ENCODE peak calls at places on chromosomes 11 and 22, in six cellular contexts. K is lung, S is AG09309, Z is BE2C, Q is fibroblast of lung, C is dorsolateral prefrontal cortex. B is an unnamed sample.

GRCh38 chr11:104858882-104859735 is 39.2 kb downstream of the CASP12 start:
- DNase-seq in K (no peak), S (no peak), C (no peak), Z (no peak), Q (no peak), B (peak)

GRCh38 chr22:41311487-41311886 is 10.2 kb downstream of the ZC3H7B start:
- DNase-seq in Z (no peak), S (no peak), C (no peak), Q (no peak), K (no peak), B (no peak)

GRCh38 chr22:33000342-33001280 is 57.6 kb downstream of the SYN3 start:
- DNase-seq in Z (peak), Q (peak), S (no peak), C (peak), K (no peak), B (peak)

GRCh38 chr11:119389611-119390254 is 8.2 kb upstream of the USP2 start:
- DNase-seq in S (no peak), C (no peak), Z (peak), K (no peak), Q (no peak), B (no peak)

GRCh38 chr11:64844330-64845124 is at the start of gene CDC42BPG:
- DNase-seq in K (peak), Q (peak), Z (peak), C (peak), S (no peak), B (peak)

GRCh38 chr11:6357222-6357621 is 33.1 kb upstream of the SMPD1 start:
- DNase-seq in Q (peak), Z (peak), C (peak), K (peak), S (peak), B (no peak)

GRCh38 chr11:119335655-119336543 is 1.6 kb downstream of the RNF26 start:
- DNase-seq in Q (no peak), Z (no peak), C (no peak), K (no peak), S (no peak), B (no peak)

GRCh38 chr11:78808903-78809302 is 234.2 kb upstream of the NARS2 start:
- DNase-seq in Q (no peak), K (no peak), Z (no peak), S (no peak), C (no peak), B (no peak)

GRCh38 chr22:46663436-46664100 is 43.4 kb downstream of the GRAMD4 start:
- DNase-seq in Q (no peak), K (no peak), Z (no peak), S (no peak), C (no peak), B (no peak)

GRCh38 chr11:2151500-2152257 is 9.3 kb downstream of the INS start:
- DNase-seq in C (peak), Q (peak), Z (peak), K (peak), S (peak), B (peak)

GRCh38 chr11:36056160-36056751 is 112.4 kb downstream of the LDLRAD3 start:
- DNase-seq in S (no peak), Q (peak), C (no peak), K (no peak), Z (peak), B (peak)

GRCh38 chr11:72113170-72113808 is 794 bp upstream of the ANAPC15 start:
- DNase-seq in C (no peak), S (no peak), Q (no peak), K (no peak), Z (no peak), B (no peak)

GRCh38 chr11:36015806-36016205 is 71.9 kb downstream of the LDLRAD3 start:
- DNase-seq in Q (peak), K (no peak), Z (no peak), S (no peak), C (peak), B (no peak)

GRCh38 chr11:87254582-87254981 is 216.8 kb downstream of the TMEM135 start:
- DNase-seq in C (no peak), Z (no peak), K (no peak), Q (no peak), S (no peak), B (no peak)

GRCh38 chr22:48449466-48450187 is 1378.0 kb downstream of the BRD1 start:
- DNase-seq in S (no peak), K (no peak), Q (no peak), Z (no peak), C (no peak), B (no peak)

GRCh38 chr11:46413755-46414465 is 22.3 kb upstream of the CHRM4 start:
- DNase-seq in K (no peak), S (no peak), C (no peak), Z (no peak), Q (no peak), B (no peak)

GRCh38 chr11:225734-226453 is 10.2 kb downstream of the SIRT3 start:
- DNase-seq in K (no peak), S (no peak), C (no peak), Z (no peak), Q (no peak), B (no peak)

GRCh38 chr22:47371263-47372090 is 609.0 kb downstream of the TBC1D22A start:
- DNase-seq in K (no peak), S (no peak), Q (no peak), C (peak), Z (no peak), B (no peak)

GRCh38 chr11:132312616-132313210 is 942.3 kb downstream of the NTM start:
- DNase-seq in C (no peak), K (no peak), Z (no peak), S (peak), Q (peak), B (peak)

GRCh38 chr11:131764126-131764525 is 393.7 kb downstream of the NTM start:
- DNase-seq in C (no peak), Z (no peak), S (no peak), K (no peak), Q (no peak), B (no peak)

GRCh38 chr11:59266491-59266890 is 53.8 kb upstream of the MPEG1 start:
- DNase-seq in Q (no peak), C (no peak), Z (no peak), S (no peak), K (no peak), B (no peak)

GRCh38 chr22:25747245-25747944 is 5.4 kb downstream of the MYO18B start:
- DNase-seq in Z (peak), K (peak), Q (peak), S (peak), C (no peak), B (no peak)

GRCh38 chr11:69972351-69972802 is 105.7 kb upstream of the ANO1 start:
- DNase-seq in Z (no peak), K (no peak), S (no peak), Q (no peak), C (no peak), B (no peak)

GRCh38 chr11:118060879-118061278 is 16.0 kb upstream of the TMPRSS4 start:
- DNase-seq in C (peak), S (no peak), Z (no peak), K (no peak), Q (no peak), B (no peak)

GRCh38 chr22:46606886-46607285 is 13.3 kb upstream of the GRAMD4 start:
- DNase-seq in Z (no peak), Q (no peak), S (no peak), C (no peak), K (no peak), B (no peak)

GRCh38 chr11:33703771-33704170 is 3.1 kb upstream of the C11orf91 start:
- DNase-seq in S (no peak), C (no peak), K (no peak), Z (no peak), Q (no peak), B (no peak)

GRCh38 chr11:47514825-47515647 is 37.9 kb downstream of the CELF1 start:
- DNase-seq in S (peak), C (no peak), Q (peak), Z (no peak), K (no peak), B (no peak)

GRCh38 chr22:24727218-24727851 is 47.2 kb downstream of the PIWIL3 start:
- DNase-seq in C (no peak), S (no peak), K (no peak), Q (peak), Z (peak), B (no peak)

GRCh38 chr22:44423556-44423955 is 74.5 kb downstream of the RTL6 start:
- DNase-seq in Z (no peak), K (no peak), C (peak), Q (no peak), S (no peak), B (no peak)

GRCh38 chr22:38172489-38173155 is 9.0 kb downstream of the PLA2G6 start:
- DNase-seq in Q (peak), K (peak), C (no peak), S (no peak), Z (no peak), B (no peak)

GRCh38 chr22:37147186-37147990 is 2.3 kb downstream of the IL2RB start:
- DNase-seq in S (no peak), K (no peak), Z (no peak), C (no peak), Q (no peak), B (no peak)

GRCh38 chr11:66919938-66920337 is 38.2 kb downstream of the PC start:
- DNase-seq in S (no peak), Q (no peak), C (peak), K (no peak), Z (no peak), B (no peak)

GRCh38 chr11:72722050-72722748 is 30.0 kb downstream of the ARAP1 start:
- DNase-seq in Z (peak), Q (peak), K (peak), S (peak), C (peak), B (peak)

GRCh38 chr22:19062139-19062789 is 59.9 kb downstream of the DGCR2 start:
- DNase-seq in S (no peak), Q (peak), Z (no peak), K (no peak), C (no peak), B (no peak)

GRCh38 chr11:1639102-1639620 is 9.6 kb downstream of the KRTAP5-5 start:
- DNase-seq in Q (no peak), S (no peak), Z (peak), C (no peak), K (no peak), B (no peak)

GRCh38 chr11:57160665-57161064 is 21.1 kb upstream of the LRRC55 start:
- DNase-seq in C (no peak), S (no peak), K (no peak), Q (no peak), Z (no peak), B (no peak)

DNA sequence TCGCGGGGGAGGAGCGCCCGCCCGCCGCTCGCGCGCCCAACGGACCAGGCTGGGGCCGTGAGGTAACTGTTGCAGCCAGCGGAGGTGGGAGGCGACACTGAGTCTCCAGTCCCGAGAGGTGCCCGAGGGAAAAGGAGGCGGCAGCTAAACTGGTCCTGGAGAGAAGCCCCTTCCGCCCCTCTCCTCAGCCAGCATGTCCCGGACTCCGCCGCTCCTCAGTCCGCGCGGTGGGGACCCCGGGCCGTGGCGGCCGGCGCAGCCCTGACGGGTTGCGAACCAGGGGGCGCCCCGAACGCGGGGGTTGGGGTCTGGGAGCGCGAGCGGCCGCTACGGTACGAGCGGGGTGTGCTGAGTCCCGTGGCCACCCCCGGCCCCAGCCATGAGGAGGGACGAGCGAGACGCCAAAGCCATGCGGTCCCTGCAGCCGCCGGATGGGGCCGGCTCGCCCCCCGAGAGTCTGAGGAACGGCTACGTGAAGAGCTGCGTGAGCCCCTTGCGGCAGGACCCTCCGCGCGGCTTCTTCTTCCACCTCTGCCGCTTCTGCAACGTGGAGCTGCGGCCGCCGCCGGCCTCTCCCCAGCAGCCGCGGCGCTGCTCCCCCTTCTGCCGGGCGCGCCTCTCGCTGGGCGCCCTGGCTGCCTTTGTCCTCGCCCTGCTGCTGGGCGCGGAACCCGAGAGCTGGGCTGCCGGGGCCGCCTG is at the start of gene PDE3B:
- DNase-seq in Q (peak), Z (peak), K (peak), C (peak), S (no peak), B (peak)
- TF ChIP-seq CTCF in Q (no peak), Z (no peak), K (no peak), C (no peak), S (no peak), B (no peak)

DNA sequence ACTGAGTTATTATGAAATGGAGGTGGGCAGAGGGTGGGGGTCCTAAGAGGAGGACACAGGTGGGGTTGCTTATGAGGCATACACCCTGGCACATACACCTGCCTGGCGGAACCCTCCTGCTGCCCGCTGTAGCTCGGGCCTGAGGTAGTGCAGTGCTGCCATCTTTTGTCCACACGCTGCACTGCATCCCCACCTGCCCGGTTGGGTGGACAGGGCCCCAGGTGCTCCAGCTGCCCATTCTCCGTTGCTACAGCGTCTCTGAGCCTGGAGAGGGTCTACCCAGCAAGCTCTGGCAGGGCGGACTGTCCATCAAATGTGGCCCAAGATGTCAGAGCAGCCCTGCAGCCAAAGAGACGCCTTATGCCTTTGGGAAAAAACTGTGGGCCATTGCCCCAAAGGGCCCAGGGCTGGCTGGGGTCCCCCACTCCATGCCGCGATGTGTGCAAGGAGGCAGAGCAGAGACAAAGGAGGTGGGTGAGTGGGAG is 131.2 kb downstream of the BUD13 start:
- DNase-seq in Z (peak), K (peak), C (peak), S (no peak), Q (no peak), B (peak)
- TF ChIP-seq CTCF in Z (peak), K (peak), C (peak), S (peak), Q (peak), B (peak)

DNA sequence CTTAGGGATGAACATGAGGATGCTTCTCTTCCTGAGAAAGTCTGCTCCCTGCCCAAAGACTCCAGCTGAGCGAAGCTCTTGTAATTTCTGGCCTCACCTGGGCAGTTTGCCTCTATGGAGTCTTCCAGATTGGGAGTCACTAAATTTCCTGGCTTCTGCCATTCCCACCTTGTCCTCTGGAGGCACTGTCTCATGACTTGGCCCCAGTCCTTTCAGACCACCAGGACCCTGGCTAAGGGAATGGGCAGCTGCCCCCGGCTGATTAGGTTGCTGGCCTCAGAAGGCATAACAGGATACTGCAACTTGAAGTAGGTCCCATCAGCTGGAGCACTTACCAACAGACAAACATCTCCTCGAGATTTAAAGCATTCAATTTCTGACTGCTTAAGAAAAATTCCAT is 128.1 kb upstream of the SPON1 start:
- DNase-seq in K (no peak), Z (peak), S (no peak), C (no peak), Q (no peak), B (peak)
- TF ChIP-seq CTCF in K (no peak), Z (peak), S (peak), C (no peak), Q (peak), B (peak)

GRCh38 chr11:31643831-31644230 is 134.3 kb downstream of the ELP4 start:
- DNase-seq in K (no peak), C (no peak), Z (no peak), S (peak), Q (peak), B (no peak)

GRCh38 chr11:31636983-31637382 is 127.4 kb downstream of the ELP4 start:
- DNase-seq in K (no peak), C (no peak), S (no peak), Q (no peak), Z (no peak), B (no peak)

GRCh38 chr11:31645747-31646146 is 136.2 kb downstream of the ELP4 start:
- DNase-seq in K (no peak), Q (peak), C (no peak), Z (no peak), S (peak), B (no peak)

GRCh38 chr11:31640611-31641010 is 131.0 kb downstream of the ELP4 start:
- DNase-seq in Q (no peak), K (no peak), C (no peak), Z (no peak), S (no peak), B (no peak)

DNA sequence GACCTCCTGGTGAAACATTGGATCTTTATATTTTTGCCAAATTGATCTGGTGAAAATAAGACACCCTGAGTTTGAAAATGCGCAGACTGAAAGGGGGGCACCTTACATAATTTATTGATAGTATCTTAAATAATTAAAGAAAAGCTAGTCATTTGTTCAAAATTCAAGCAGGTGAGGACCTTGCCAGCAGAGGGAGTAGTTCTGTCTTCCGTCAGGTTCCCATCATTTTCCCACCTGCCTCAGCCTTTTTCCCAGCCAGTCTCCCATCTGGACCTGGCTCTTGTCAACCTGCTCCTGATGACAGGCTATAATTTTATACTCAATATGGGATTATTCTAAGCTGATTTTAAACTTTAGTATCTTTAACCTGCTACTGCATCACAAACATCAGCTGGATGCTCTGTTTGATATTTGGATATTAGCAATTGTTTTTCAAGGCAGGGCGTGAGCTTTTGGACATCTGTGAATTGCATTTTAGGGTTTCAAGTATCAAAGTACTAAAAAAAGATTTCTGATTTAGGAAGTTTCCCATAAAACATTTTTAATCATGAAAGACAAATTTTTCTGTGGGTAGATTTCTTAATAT is 132.0 kb downstream of the ELP4 start:
- DNase-seq in C (no peak), K (peak), S (no peak), Q (peak), Z (peak), B (peak)
- TF ChIP-seq CTCF in C (peak), K (no peak), S (peak), Q (peak), Z (peak), B (peak)

GRCh38 chr11:4697583-4697982 is at the start of gene OR51E2:
- DNase-seq in Z (no peak), K (no peak), C (no peak), S (no peak), Q (no peak), B (no peak)
- TF ChIP-seq CTCF in Z (no peak), K (no peak), C (no peak), S (no peak), Q (no peak), B (no peak)

DNA sequence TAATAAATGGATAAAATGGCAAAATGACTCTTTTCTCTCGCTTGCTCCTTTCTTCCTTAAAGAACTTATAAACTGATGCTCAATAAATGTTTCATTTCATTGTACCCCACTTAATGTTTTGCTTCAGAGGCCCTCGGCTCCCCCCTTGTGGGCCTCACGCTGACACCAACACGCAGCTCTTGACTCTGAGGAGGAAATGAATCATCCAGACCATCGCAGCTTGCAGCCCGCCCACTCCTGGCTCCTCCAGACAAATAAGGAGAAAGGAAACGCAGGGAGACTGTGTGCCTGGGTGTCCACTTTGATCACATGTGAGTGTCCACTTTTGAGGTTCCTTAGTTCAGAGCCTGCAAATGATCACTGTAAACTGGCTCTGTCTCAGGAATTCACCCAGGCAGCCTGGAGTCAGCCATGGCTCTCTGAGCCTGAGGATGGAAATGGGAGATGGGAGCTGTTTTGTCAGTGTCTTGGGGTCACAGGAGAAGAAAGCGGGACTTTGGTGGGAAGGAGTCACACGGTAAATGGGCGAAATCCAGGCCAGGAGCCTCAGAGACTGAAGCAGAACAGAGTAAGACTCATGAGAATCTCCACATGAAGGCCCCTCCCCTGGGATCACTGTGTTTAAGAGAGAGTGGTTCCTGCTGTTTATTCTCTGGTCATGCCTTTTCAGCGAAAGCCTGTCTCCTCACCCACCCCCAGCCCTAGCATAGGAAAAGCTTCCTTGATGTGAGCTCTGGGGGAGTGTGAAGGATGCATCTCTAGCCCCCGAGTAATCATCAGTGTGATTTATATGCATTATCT is 96.5 kb downstream of the CWC15 start:
- DNase-seq in K (peak), C (peak), Z (peak), Q (peak), S (peak), B (peak)
- TF ChIP-seq CTCF in K (no peak), C (peak), Z (peak), Q (peak), S (peak), B (no peak)

B was measured in nephron progenitor cell.